ENCODE peak calls at places on chromosomes 1 and 21, in eight cellular contexts. One of them, this sample, is unnamed.

GRCh38 chr1:44076093-44076492 is 42.5 kb upstream of the KLF17 start:
- DNase-seq in right cardiac atrium: no peak
- DNase-seq in naive thymus-derived CD4-positive, alpha-beta T cell: no peak
- DNase-seq in A549: no peak
- DNase-seq in heart right ventricle: no peak
- DNase-seq in psoas muscle: no peak
- DNase-seq in CD8-positive, alpha-beta memory T cell: no peak
- DNase-seq in CD8-positive, alpha-beta T cell: no peak
- DNase-seq in this sample: no peak

GRCh38 chr1:224533517-224533916 is 82.6 kb upstream of the CNIH3 start:
- DNase-seq in CD8-positive, alpha-beta T cell: no peak
- DNase-seq in naive thymus-derived CD4-positive, alpha-beta T cell: no peak
- DNase-seq in right cardiac atrium: no peak
- DNase-seq in CD8-positive, alpha-beta memory T cell: no peak
- DNase-seq in psoas muscle: no peak
- DNase-seq in heart right ventricle: no peak
- DNase-seq in A549: no peak
- DNase-seq in this sample: no peak

GRCh38 chr1:94949681-94950661 is 23.1 kb upstream of the CNN3 start:
- DNase-seq in A549: no peak
- DNase-seq in CD8-positive, alpha-beta memory T cell: no peak
- DNase-seq in CD8-positive, alpha-beta T cell: no peak
- DNase-seq in right cardiac atrium: no peak
- DNase-seq in psoas muscle: no peak
- DNase-seq in heart right ventricle: no peak
- DNase-seq in naive thymus-derived CD4-positive, alpha-beta T cell: no peak
- DNase-seq in this sample: no peak

GRCh38 chr1:145901312-145902021 is 8.4 kb downstream of the ITGA10 start:
- DNase-seq in right cardiac atrium: no peak
- DNase-seq in naive thymus-derived CD4-positive, alpha-beta T cell: no peak
- DNase-seq in CD8-positive, alpha-beta memory T cell: no peak
- DNase-seq in heart right ventricle: no peak
- DNase-seq in CD8-positive, alpha-beta T cell: no peak
- DNase-seq in A549: no peak
- DNase-seq in psoas muscle: no peak
- DNase-seq in this sample: no peak

GRCh38 chr21:25254491-25255174 is 352.6 kb downstream of the MRPL39 start:
- DNase-seq in A549: no peak
- DNase-seq in heart right ventricle: no peak
- DNase-seq in CD8-positive, alpha-beta memory T cell: no peak
- DNase-seq in naive thymus-derived CD4-positive, alpha-beta T cell: no peak
- DNase-seq in right cardiac atrium: no peak
- DNase-seq in CD8-positive, alpha-beta T cell: no peak
- DNase-seq in psoas muscle: no peak
- DNase-seq in this sample: no peak

GRCh38 chr1:3372317-3372716 is 82.1 kb upstream of the ARHGEF16 start:
- DNase-seq in CD8-positive, alpha-beta memory T cell: peak; percentile 20
- DNase-seq in heart right ventricle: no peak
- DNase-seq in psoas muscle: no peak
- DNase-seq in CD8-positive, alpha-beta T cell: no peak
- DNase-seq in A549: no peak
- DNase-seq in naive thymus-derived CD4-positive, alpha-beta T cell: no peak
- DNase-seq in right cardiac atrium: peak; percentile 11
- DNase-seq in this sample: no peak

GRCh38 chr1:94772230-94772641 is 47.9 kb upstream of the SLC44A3 start:
- DNase-seq in psoas muscle: no peak
- DNase-seq in CD8-positive, alpha-beta T cell: no peak
- DNase-seq in A549: no peak
- DNase-seq in naive thymus-derived CD4-positive, alpha-beta T cell: no peak
- DNase-seq in right cardiac atrium: no peak
- DNase-seq in CD8-positive, alpha-beta memory T cell: no peak
- DNase-seq in heart right ventricle: no peak
- DNase-seq in this sample: no peak

GRCh38 chr21:15192243-15192642 is 127.4 kb upstream of the NRIP1 start:
- DNase-seq in A549: no peak
- DNase-seq in CD8-positive, alpha-beta T cell: no peak
- DNase-seq in heart right ventricle: no peak
- DNase-seq in right cardiac atrium: no peak
- DNase-seq in psoas muscle: no peak
- DNase-seq in naive thymus-derived CD4-positive, alpha-beta T cell: no peak
- DNase-seq in CD8-positive, alpha-beta memory T cell: no peak
- DNase-seq in this sample: no peak

GRCh38 chr1:215405211-215405610 is 161.9 kb upstream of the KCTD3 start:
- DNase-seq in CD8-positive, alpha-beta memory T cell: no peak
- DNase-seq in naive thymus-derived CD4-positive, alpha-beta T cell: no peak
- DNase-seq in CD8-positive, alpha-beta T cell: no peak
- DNase-seq in heart right ventricle: no peak
- DNase-seq in psoas muscle: no peak
- DNase-seq in A549: no peak
- DNase-seq in right cardiac atrium: no peak
- DNase-seq in this sample: no peak

GRCh38 chr1:247415423-247416361 is at the start of gene NLRP3:
- DNase-seq in CD8-positive, alpha-beta memory T cell: peak; percentile 46
- DNase-seq in CD8-positive, alpha-beta T cell: peak; percentile 36
- DNase-seq in right cardiac atrium: peak; percentile 54
- DNase-seq in heart right ventricle: peak; percentile 25
- DNase-seq in A549: no peak
- DNase-seq in psoas muscle: peak; percentile 25
- DNase-seq in naive thymus-derived CD4-positive, alpha-beta T cell: peak; percentile 53
- DNase-seq in this sample: peak; percentile 19

GRCh38 chr1:245997471-245998258 is 509.4 kb downstream of the SMYD3 start:
- DNase-seq in CD8-positive, alpha-beta memory T cell: no peak
- DNase-seq in naive thymus-derived CD4-positive, alpha-beta T cell: no peak
- DNase-seq in right cardiac atrium: peak; percentile 55
- DNase-seq in CD8-positive, alpha-beta T cell: no peak
- DNase-seq in A549: no peak
- DNase-seq in heart right ventricle: peak; percentile 71
- DNase-seq in psoas muscle: no peak
- DNase-seq in this sample: no peak

GRCh38 chr1:19154876-19155275 is 55.2 kb downstream of the UBR4 start:
- DNase-seq in heart right ventricle: no peak
- DNase-seq in psoas muscle: no peak
- DNase-seq in right cardiac atrium: no peak
- DNase-seq in A549: no peak
- DNase-seq in naive thymus-derived CD4-positive, alpha-beta T cell: no peak
- DNase-seq in CD8-positive, alpha-beta T cell: no peak
- DNase-seq in CD8-positive, alpha-beta memory T cell: no peak
- DNase-seq in this sample: no peak

GRCh38 chr1:19153169-19153568 is 56.9 kb downstream of the UBR4 start:
- DNase-seq in heart right ventricle: no peak
- DNase-seq in CD8-positive, alpha-beta memory T cell: no peak
- DNase-seq in right cardiac atrium: no peak
- DNase-seq in A549: no peak
- DNase-seq in psoas muscle: no peak
- DNase-seq in CD8-positive, alpha-beta T cell: no peak
- DNase-seq in naive thymus-derived CD4-positive, alpha-beta T cell: no peak
- DNase-seq in this sample: no peak

GRCh38 chr1:19157653-19158052 is 52.4 kb downstream of the UBR4 start:
- DNase-seq in CD8-positive, alpha-beta memory T cell: no peak
- DNase-seq in heart right ventricle: no peak
- DNase-seq in right cardiac atrium: peak; percentile 50
- DNase-seq in CD8-positive, alpha-beta T cell: no peak
- DNase-seq in psoas muscle: no peak
- DNase-seq in A549: no peak
- DNase-seq in naive thymus-derived CD4-positive, alpha-beta T cell: no peak
- DNase-seq in this sample: no peak

GRCh38 chr1:19160831-19161230 is 49.2 kb downstream of the UBR4 start:
- DNase-seq in psoas muscle: no peak
- DNase-seq in right cardiac atrium: no peak
- DNase-seq in CD8-positive, alpha-beta memory T cell: no peak
- DNase-seq in A549: no peak
- DNase-seq in CD8-positive, alpha-beta T cell: no peak
- DNase-seq in heart right ventricle: no peak
- DNase-seq in naive thymus-derived CD4-positive, alpha-beta T cell: no peak
- DNase-seq in this sample: no peak

DNA sequence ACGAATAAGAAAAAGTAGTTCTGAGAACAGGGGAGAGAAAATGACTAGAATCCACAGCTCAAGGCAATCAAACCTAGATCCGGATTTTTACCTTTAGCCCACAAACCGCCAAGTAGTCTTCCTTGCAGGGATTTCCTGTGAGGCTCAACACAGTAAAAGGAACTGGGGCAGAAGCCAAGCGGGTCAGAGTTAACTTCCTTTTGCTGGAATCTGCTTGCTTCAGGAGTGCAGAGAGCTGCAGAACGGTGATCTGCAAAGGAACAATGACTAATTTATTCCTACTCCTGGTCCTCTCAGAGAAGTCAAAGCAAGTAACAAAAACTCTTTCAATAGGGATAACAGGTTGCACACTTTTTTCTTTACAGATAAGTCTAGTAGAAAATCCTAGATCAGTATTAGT is 53.4 kb downstream of the UBR4 start:
- DNase-seq in naive thymus-derived CD4-positive, alpha-beta T cell: no peak
- DNase-seq in psoas muscle: peak; percentile 23
- DNase-seq in CD8-positive, alpha-beta memory T cell: no peak
- DNase-seq in heart right ventricle: peak; percentile 82
- DNase-seq in right cardiac atrium: peak; percentile 75
- DNase-seq in CD8-positive, alpha-beta T cell: no peak
- DNase-seq in A549: no peak
- DNase-seq in this sample: no peak
- H3K27ac ChIP-seq in naive thymus-derived CD4-positive, alpha-beta T cell: no peak overlapping the region
- H3K27ac ChIP-seq in psoas muscle: no peak overlapping the region
- H3K27ac ChIP-seq in CD8-positive, alpha-beta memory T cell: no peak overlapping the region
- H3K27ac ChIP-seq in heart right ventricle: peak overlapping the region; percentile 81
- H3K27ac ChIP-seq in right cardiac atrium: no peak overlapping the region
- H3K27ac ChIP-seq in CD8-positive, alpha-beta T cell: no peak overlapping the region
- H3K27ac ChIP-seq in A549: no peak overlapping the region
- H3K27ac ChIP-seq in this sample: no peak overlapping the region

GRCh38 chr1:39160703-39161102 is 43.8 kb upstream of the MACF1 start:
- DNase-seq in naive thymus-derived CD4-positive, alpha-beta T cell: no peak
- DNase-seq in psoas muscle: no peak
- DNase-seq in CD8-positive, alpha-beta memory T cell: no peak
- DNase-seq in CD8-positive, alpha-beta T cell: no peak
- DNase-seq in right cardiac atrium: no peak
- DNase-seq in heart right ventricle: no peak
- DNase-seq in A549: no peak
- DNase-seq in this sample: no peak

GRCh38 chr1:39165049-39165448 is 39.4 kb upstream of the MACF1 start:
- DNase-seq in A549: no peak
- DNase-seq in CD8-positive, alpha-beta memory T cell: no peak
- DNase-seq in naive thymus-derived CD4-positive, alpha-beta T cell: no peak
- DNase-seq in CD8-positive, alpha-beta T cell: no peak
- DNase-seq in right cardiac atrium: no peak
- DNase-seq in psoas muscle: no peak
- DNase-seq in heart right ventricle: no peak
- DNase-seq in this sample: no peak

GRCh38 chr1:39165488-39165887 is 39.0 kb upstream of the MACF1 start:
- DNase-seq in psoas muscle: no peak
- DNase-seq in heart right ventricle: no peak
- DNase-seq in naive thymus-derived CD4-positive, alpha-beta T cell: no peak
- DNase-seq in CD8-positive, alpha-beta memory T cell: no peak
- DNase-seq in right cardiac atrium: no peak
- DNase-seq in CD8-positive, alpha-beta T cell: no peak
- DNase-seq in A549: no peak
- DNase-seq in this sample: no peak

GRCh38 chr1:39164256-39164655 is 40.2 kb upstream of the MACF1 start:
- DNase-seq in psoas muscle: no peak
- DNase-seq in right cardiac atrium: no peak
- DNase-seq in CD8-positive, alpha-beta memory T cell: no peak
- DNase-seq in heart right ventricle: no peak
- DNase-seq in A549: no peak
- DNase-seq in naive thymus-derived CD4-positive, alpha-beta T cell: no peak
- DNase-seq in CD8-positive, alpha-beta T cell: no peak
- DNase-seq in this sample: no peak

DNA sequence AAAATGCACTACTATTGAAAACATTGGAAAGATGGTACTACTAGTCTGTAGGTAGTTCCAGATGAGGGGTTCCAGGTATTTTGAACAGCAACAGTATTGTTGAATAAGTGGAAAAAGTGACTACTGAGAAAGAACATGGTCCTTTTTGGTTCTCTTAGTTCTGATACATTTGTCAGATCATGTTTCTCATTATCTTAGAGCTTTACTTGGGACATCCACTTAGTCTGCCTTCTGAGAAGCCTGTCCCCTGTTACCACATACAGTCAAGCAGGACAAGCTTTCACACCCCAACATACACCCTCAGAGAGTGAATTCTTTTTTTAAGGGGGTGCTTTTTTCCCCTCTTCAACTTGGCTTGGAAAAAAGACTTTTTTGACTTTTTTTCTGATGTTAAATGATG is 41.0 kb upstream of the MACF1 start:
- DNase-seq in heart right ventricle: no peak
- DNase-seq in right cardiac atrium: no peak
- DNase-seq in CD8-positive, alpha-beta memory T cell: no peak
- DNase-seq in A549: no peak
- DNase-seq in CD8-positive, alpha-beta T cell: no peak
- DNase-seq in psoas muscle: no peak
- DNase-seq in naive thymus-derived CD4-positive, alpha-beta T cell: no peak
- DNase-seq in this sample: no peak
- H3K4me1 ChIP-seq in heart right ventricle: peaks cover 78% of the 10 kb centered on the region
- H3K4me1 ChIP-seq in right cardiac atrium: peaks cover 19% of the 10 kb centered on the region
- H3K4me1 ChIP-seq in CD8-positive, alpha-beta memory T cell: no peaks in the 10 kb centered on the region
- H3K4me1 ChIP-seq in A549: peaks cover 45% of the 10 kb centered on the region
- H3K4me1 ChIP-seq in CD8-positive, alpha-beta T cell: no peaks in the 10 kb centered on the region
- H3K4me1 ChIP-seq in psoas muscle: peaks cover 64% of the 10 kb centered on the region
- H3K4me1 ChIP-seq in naive thymus-derived CD4-positive, alpha-beta T cell: no peaks in the 10 kb centered on the region
- H3K4me1 ChIP-seq in this sample: no peaks in the 10 kb centered on the region

GRCh38 chr1:52366517-52366827 is 467 bp upstream of the CC2D1B start:
- DNase-seq in psoas muscle: no peak
- DNase-seq in right cardiac atrium: no peak
- DNase-seq in CD8-positive, alpha-beta memory T cell: no peak
- DNase-seq in CD8-positive, alpha-beta T cell: no peak
- DNase-seq in A549: no peak
- DNase-seq in naive thymus-derived CD4-positive, alpha-beta T cell: no peak
- DNase-seq in heart right ventricle: no peak
- DNase-seq in this sample: no peak
- H3K4me3 ChIP-seq in psoas muscle: peak overlapping the region; percentile 81
- H3K4me3 ChIP-seq in right cardiac atrium: peak overlapping the region; percentile 43
- H3K4me3 ChIP-seq in CD8-positive, alpha-beta memory T cell: peak overlapping the region; percentile 91
- H3K4me3 ChIP-seq in CD8-positive, alpha-beta T cell: peak overlapping the region; percentile 89
- H3K4me3 ChIP-seq in A549: peak overlapping the region; percentile 97
- H3K4me3 ChIP-seq in naive thymus-derived CD4-positive, alpha-beta T cell: peak overlapping the region; percentile 67
- H3K4me3 ChIP-seq in heart right ventricle: peak overlapping the region; percentile 85
- H3K4me3 ChIP-seq in this sample: peak overlapping the region; percentile 81

GRCh38 chr21:43599728-43600127 is 59.6 kb downstream of the HSF2BP start:
- DNase-seq in right cardiac atrium: no peak
- DNase-seq in heart right ventricle: no peak
- DNase-seq in CD8-positive, alpha-beta memory T cell: no peak
- DNase-seq in naive thymus-derived CD4-positive, alpha-beta T cell: no peak
- DNase-seq in A549: no peak
- DNase-seq in CD8-positive, alpha-beta T cell: no peak
- DNase-seq in psoas muscle: no peak
- DNase-seq in this sample: no peak
- H3K27ac ChIP-seq in right cardiac atrium: no peak overlapping the region
- H3K27ac ChIP-seq in heart right ventricle: no peak overlapping the region
- H3K27ac ChIP-seq in CD8-positive, alpha-beta memory T cell: no peak overlapping the region
- H3K27ac ChIP-seq in naive thymus-derived CD4-positive, alpha-beta T cell: no peak overlapping the region
- H3K27ac ChIP-seq in A549: peak overlapping the region; percentile 83
- H3K27ac ChIP-seq in CD8-positive, alpha-beta T cell: no peak overlapping the region
- H3K27ac ChIP-seq in psoas muscle: no peak overlapping the region
- H3K27ac ChIP-seq in this sample: no peak overlapping the region

GRCh38 chr21:38914071-38914491 is 108.4 kb downstream of the ETS2 start:
- DNase-seq in psoas muscle: no peak
- DNase-seq in CD8-positive, alpha-beta T cell: no peak
- DNase-seq in naive thymus-derived CD4-positive, alpha-beta T cell: no peak
- DNase-seq in heart right ventricle: no peak
- DNase-seq in CD8-positive, alpha-beta memory T cell: no peak
- DNase-seq in A549: no peak
- DNase-seq in right cardiac atrium: no peak
- DNase-seq in this sample: no peak
- H3K4me1 ChIP-seq in psoas muscle: peaks cover 48% of the 10 kb centered on the region
- H3K4me1 ChIP-seq in CD8-positive, alpha-beta T cell: no peaks in the 10 kb centered on the region
- H3K4me1 ChIP-seq in naive thymus-derived CD4-positive, alpha-beta T cell: no peaks in the 10 kb centered on the region
- H3K4me1 ChIP-seq in heart right ventricle: peaks cover 70% of the 10 kb centered on the region
- H3K4me1 ChIP-seq in CD8-positive, alpha-beta memory T cell: no peaks in the 10 kb centered on the region
- H3K4me1 ChIP-seq in A549: peaks cover 46% of the 10 kb centered on the region
- H3K4me1 ChIP-seq in right cardiac atrium: peaks cover 6% of the 10 kb centered on the region
- H3K4me1 ChIP-seq in this sample: no peaks in the 10 kb centered on the region

GRCh38 chr1:156119503-156120209 is 5.1 kb downstream of the LMNA start:
- DNase-seq in naive thymus-derived CD4-positive, alpha-beta T cell: no peak
- DNase-seq in CD8-positive, alpha-beta memory T cell: no peak
- DNase-seq in CD8-positive, alpha-beta T cell: no peak
- DNase-seq in heart right ventricle: no peak
- DNase-seq in right cardiac atrium: peak; percentile 77
- DNase-seq in psoas muscle: peak; percentile 72
- DNase-seq in A549: no peak
- DNase-seq in this sample: no peak
- H3K4me3 ChIP-seq in naive thymus-derived CD4-positive, alpha-beta T cell: no peak overlapping the region
- H3K4me3 ChIP-seq in CD8-positive, alpha-beta memory T cell: no peak overlapping the region
- H3K4me3 ChIP-seq in CD8-positive, alpha-beta T cell: no peak overlapping the region
- H3K4me3 ChIP-seq in heart right ventricle: peak overlapping the region; percentile 91
- H3K4me3 ChIP-seq in right cardiac atrium: peak overlapping the region; percentile 13
- H3K4me3 ChIP-seq in psoas muscle: peak overlapping the region; percentile 99
- H3K4me3 ChIP-seq in A549: peak overlapping the region; percentile 16
- H3K4me3 ChIP-seq in this sample: no peak overlapping the region

This sample was measured in effector memory CD4-positive, alpha-beta T cell.